ENCODE peak calls at places on chromosomes 16 and 17, in six cellular contexts. P, Y, Z, E, X and W are unnamed samples.

GRCh38 chr16:86396918-86397317 is 113.4 kb upstream of the FOXF1 start:
- DNase-seq in Z (no peak), Y (no peak), X (peak; percentile 38), E (no peak), P (no peak), W (no peak)

GRCh38 chr16:5323742-5324141 is 226.1 kb upstream of the EEF2KMT start:
- DNase-seq in Y (no peak), Z (no peak), E (no peak), X (no peak), P (no peak), W (no peak)

GRCh38 chr17:30238387-30239088 is 3.0 kb upstream of the SLC6A4 start:
- DNase-seq in Y (no peak), Z (no peak), E (no peak), X (no peak), P (no peak), W (no peak)

GRCh38 chr17:46977348-46977747 is 1.7 kb downstream of the RPRML start:
- DNase-seq in Y (peak; percentile 76), P (no peak), E (no peak), X (peak; percentile 31), Z (no peak), W (peak; percentile 32)

GRCh38 chr16:69599731-69600130 is 34.0 kb downstream of the NFAT5 start:
- DNase-seq in X (no peak), Z (no peak), E (no peak), Y (no peak), P (no peak), W (no peak)

GRCh38 chr17:62807812-62808575 is at the start of gene MARCHF10:
- DNase-seq in E (no peak), Y (peak; percentile 53), X (peak; percentile 40), Z (no peak), P (peak; percentile 18), W (no peak)

GRCh38 chr16:56559109-56559508 is 5.8 kb upstream of the MT4 start:
- DNase-seq in P (no peak), X (no peak), Z (no peak), Y (no peak), E (no peak), W (no peak)

GRCh38 chr17:56213031-56213430 is 59.8 kb downstream of the ANKFN1 start:
- DNase-seq in Z (no peak), Y (no peak), E (no peak), P (no peak), X (no peak), W (no peak)

GRCh38 chr16:88349903-88350900 is 32.6 kb upstream of the ZNF469 start:
- DNase-seq in Y (no peak), E (no peak), P (no peak), Z (no peak), X (no peak), W (no peak)

GRCh38 chr17:48997827-48998556 is 807 bp downstream of the IGF2BP1 start:
- DNase-seq in Y (no peak), X (no peak), E (no peak), P (no peak), Z (no peak), W (no peak)

GRCh38 chr16:50765866-50766265 is 24.0 kb downstream of the CYLD start:
- DNase-seq in P (no peak), Y (no peak), X (no peak), Z (no peak), E (no peak), W (no peak)

GRCh38 chr17:35915153-35915969 is 15.2 kb downstream of the RDM1 start:
- DNase-seq in X (no peak), Z (no peak), P (no peak), E (no peak), Y (no peak), W (no peak)

GRCh38 chr16:19294156-19294649 is 8.7 kb downstream of the CLEC19A start:
- DNase-seq in E (peak; percentile 84), P (no peak), Y (peak; percentile 68), X (no peak), Z (peak; percentile 81), W (no peak)

GRCh38 chr17:8225813-8226535 is 15.6 kb upstream of the AURKB start:
- DNase-seq in E (peak; percentile 68), P (peak; percentile 60), Y (peak; percentile 62), X (peak; percentile 84), Z (peak; percentile 60), W (peak; percentile 81)

GRCh38 chr17:63837962-63838585 is 4.4 kb downstream of the SMARCD2 start:
- DNase-seq in Z (no peak), X (no peak), Y (no peak), P (no peak), E (no peak), W (no peak)

GRCh38 chr17:71441098-71441497 is 679.7 kb upstream of the SOX9 start:
- DNase-seq in P (no peak), X (peak; percentile 24), E (no peak), Y (no peak), Z (no peak), W (no peak)

GRCh38 chr16:77531741-77532140 is 96.9 kb upstream of the ADAMTS18 start:
- DNase-seq in Z (no peak), P (no peak), X (no peak), Y (no peak), E (no peak), W (no peak)

GRCh38 chr16:67846063-67846319 is 742 bp upstream of the NUTF2 start:
- DNase-seq in Y (no peak), P (no peak), Z (no peak), E (no peak), X (no peak), W (no peak)

GRCh38 chr16:67845291-67846062 is 1.3 kb upstream of the NUTF2 start:
- DNase-seq in P (no peak), Y (no peak), Z (no peak), X (peak; percentile 24), E (no peak), W (no peak)

GRCh38 chr16:67847064-67847861 is at the start of gene CENPT:
- DNase-seq in X (peak; percentile 44), Y (peak; percentile 69), Z (peak; percentile 70), P (no peak), E (no peak), W (peak; percentile 35)

GRCh38 chr16:67846320-67847063 is at the start of gene NUTF2:
- DNase-seq in P (peak; percentile 96), X (peak; percentile 96), Z (peak; percentile 96), Y (peak; percentile 97), E (peak; percentile 85), W (peak; percentile 97)

GRCh38 chr16:67848118-67848517 is 625 bp upstream of the CENPT start:
- DNase-seq in E (no peak), X (no peak), Y (no peak), P (no peak), Z (no peak), W (no peak)
- H3K4me1 ChIP-seq in E (peaks cover 26% of the 10 kb centered on the region), X (peaks cover 33% of the 10 kb centered on the region), Y (peaks cover 51% of the 10 kb centered on the region), P (peaks cover 43% of the 10 kb centered on the region), Z (peaks cover 64% of the 10 kb centered on the region), W (peaks cover 33% of the 10 kb centered on the region)

GRCh38 chr17:9472094-9472493 is 103.5 kb downstream of the STX8 start:
- DNase-seq in Y (no peak), Z (no peak), P (no peak), X (no peak), E (no peak), W (no peak)
- H3K36me3 ChIP-seq in Y (no peaks in the 10 kb centered on the region), Z (no peaks in the 10 kb centered on the region), P (no peaks in the 10 kb centered on the region), X (no peaks in the 10 kb centered on the region), E (no peaks in the 10 kb centered on the region), W (no peaks in the 10 kb centered on the region)

GRCh38 chr17:66963521-66964082 is 905 bp upstream of the CACNG4 start:
- DNase-seq in Z (no peak), P (no peak), E (no peak), X (no peak), Y (no peak), W (no peak)
- H3K27me3 ChIP-seq in Z (no peaks in the 10 kb centered on the region), P (peaks cover 12% of the 10 kb centered on the region), E (peaks cover 19% of the 10 kb centered on the region), X (peaks cover 38% of the 10 kb centered on the region), Y (no peaks in the 10 kb centered on the region), W (peaks cover 78% of the 10 kb centered on the region)

GRCh38 chr17:80738406-80738805 is 193.8 kb downstream of the RPTOR start:
- DNase-seq in E (peak; percentile 34), Z (no peak), X (no peak), P (no peak), Y (peak; percentile 40), W (no peak)
- H3K4me1 ChIP-seq in E (peaks cover 28% of the 10 kb centered on the region), Z (no peaks in the 10 kb centered on the region), X (no peaks in the 10 kb centered on the region), P (peaks cover 56% of the 10 kb centered on the region), Y (no peaks in the 10 kb centered on the region), W (no peaks in the 10 kb centered on the region)

GRCh38 chr17:42000399-42001076 is 16.7 kb downstream of the DNAJC7 start:
- DNase-seq in Z (no peak), E (no peak), Y (no peak), X (no peak), P (no peak), W (no peak)
- H3K36me3 ChIP-seq in Z (peaks cover 72% of the 10 kb centered on the region), E (peaks cover 51% of the 10 kb centered on the region), Y (peaks cover 10% of the 10 kb centered on the region), X (peaks cover 14% of the 10 kb centered on the region), P (peaks cover 45% of the 10 kb centered on the region), W (peaks cover 49% of the 10 kb centered on the region)

DNA sequence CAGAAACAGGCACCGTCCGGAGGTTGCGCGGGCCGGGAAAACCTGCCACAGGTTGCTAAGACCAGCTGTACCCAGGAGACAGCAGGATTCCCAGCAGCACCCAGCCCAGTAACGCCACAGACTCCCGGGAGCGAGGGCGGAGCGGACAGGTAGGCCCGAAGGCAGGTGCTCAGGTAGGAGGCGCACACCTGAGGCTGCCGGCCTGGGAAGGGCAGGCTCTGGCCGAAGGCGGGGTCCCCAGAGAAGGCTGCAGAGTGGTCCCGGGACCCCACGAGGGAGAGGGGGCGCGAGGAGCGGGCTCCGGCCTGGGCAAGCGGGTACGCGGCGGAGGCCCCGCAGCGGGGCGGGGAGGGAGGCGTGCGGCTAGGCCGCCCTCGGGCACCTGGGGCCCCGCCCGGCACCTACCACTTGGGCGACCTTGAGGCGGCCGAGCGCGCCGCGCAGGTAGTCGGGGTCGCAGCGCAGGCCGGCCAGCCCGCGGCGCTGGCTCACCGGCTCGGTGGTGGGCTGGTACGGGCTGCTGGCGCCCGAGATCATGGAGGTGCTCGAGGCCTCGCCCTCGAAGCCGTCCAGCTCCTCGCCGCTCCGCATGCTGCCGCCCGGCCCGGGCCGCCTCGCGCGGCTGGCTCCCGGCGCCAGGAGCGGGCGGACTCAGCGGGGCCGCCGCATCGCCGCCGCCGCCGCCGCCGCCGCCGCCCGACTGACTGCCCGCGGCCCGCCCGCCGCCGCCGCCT is 441 bp downstream of the CMTM4 start:
- DNase-seq in E (no peak), X (peak; percentile 80), P (peak; percentile 13), Y (peak; percentile 76), Z (no peak), W (peak; percentile 23)
- H3K27me3 ChIP-seq in E (peaks cover 12% of the 10 kb centered on the region), X (no peaks in the 10 kb centered on the region), P (no peaks in the 10 kb centered on the region), Y (no peaks in the 10 kb centered on the region), Z (no peaks in the 10 kb centered on the region), W (no peaks in the 10 kb centered on the region)

GRCh38 chr17:75515229-75515522 is 161 bp downstream of the CASKIN2 start:
- DNase-seq in E (no peak), Z (no peak), X (no peak), P (no peak), Y (no peak), W (no peak)
- H3K4me1 ChIP-seq in E (peaks cover 20% of the 10 kb centered on the region), Z (peaks cover 57% of the 10 kb centered on the region), X (peaks cover 23% of the 10 kb centered on the region), P (peaks cover 35% of the 10 kb centered on the region), Y (peaks cover 68% of the 10 kb centered on the region), W (peaks cover 26% of the 10 kb centered on the region)